ENCODE peak calls at places on chromosomes 6 and 20, in nine cellular contexts. Q is WERI-Rb-1, D is aorta, V is NCI-H524 treated with DMSO at 0.1 percent for 48 hours, G is NCI-H510A treated with DMSO at 0.1 percent for 48 hours, S is endothelial cell, A is PC-9, C is WTC11, W is AG10803. I is an unnamed sample.

GRCh38 chr20:50064640-50065615 is 48.0 kb downstream of the UBE2V1 start:
- DNase-seq in C (no peak), A (no peak), D (no peak), G (no peak), V (no peak), Q (no peak), S (no peak), W (no peak), I (no peak)

GRCh38 chr6:142569676-142570075 is 267.9 kb downstream of the ADGRG6 start:
- DNase-seq in D (no peak), Q (no peak), A (peak), C (no peak), W (peak), G (no peak), S (no peak), V (no peak), I (no peak)

GRCh38 chr20:47256665-47257236 is 99.7 kb downstream of the ZMYND8 start:
- DNase-seq in V (no peak), G (no peak), Q (no peak), A (no peak), W (no peak), D (no peak), C (no peak), S (no peak), I (no peak)

GRCh38 chr6:90098637-90099036 is 198.0 kb downstream of the BACH2 start:
- DNase-seq in W (peak), C (no peak), S (no peak), A (no peak), V (no peak), Q (no peak), G (no peak), D (no peak), I (no peak)

GRCh38 chr6:163782436-163783003 is 368.0 kb downstream of the QKI start:
- DNase-seq in D (no peak), W (no peak), G (no peak), A (no peak), Q (no peak), S (no peak), C (peak), V (no peak), I (peak)

GRCh38 chr6:168671028-168671862 is 230.3 kb downstream of the SMOC2 start:
- DNase-seq in C (no peak), D (no peak), A (no peak), W (no peak), G (no peak), Q (no peak), V (no peak), S (no peak), I (no peak)

GRCh38 chr6:161354241-161354840 is 80.5 kb upstream of the AGPAT4 start:
- DNase-seq in A (no peak), G (no peak), C (no peak), D (no peak), W (no peak), V (no peak), Q (no peak), S (no peak), I (no peak)

GRCh38 chr6:131764350-131764749 is 43.5 kb upstream of the ENPP1 start:
- DNase-seq in G (no peak), Q (no peak), A (no peak), C (no peak), D (no peak), W (peak), S (no peak), V (no peak), I (no peak)

GRCh38 chr6:25263602-25264001 is 15.6 kb upstream of the CARMIL1 start:
- DNase-seq in Q (no peak), C (no peak), G (no peak), W (peak), V (no peak), S (no peak), A (no peak), D (no peak), I (no peak)

GRCh38 chr6:68343901-68344300 is 291.2 kb upstream of the ADGRB3 start:
- DNase-seq in S (peak), D (no peak), G (peak), V (peak), W (no peak), A (no peak), C (peak), Q (peak), I (no peak)

GRCh38 chr6:161673026-161673425 is 399.2 kb upstream of the AGPAT4 start:
- DNase-seq in D (no peak), W (no peak), S (no peak), A (no peak), C (no peak), G (no peak), V (no peak), Q (no peak), I (no peak)

GRCh38 chr6:159306134-159306537 is 136.9 kb downstream of the FNDC1 start:
- DNase-seq in V (no peak), A (no peak), D (no peak), Q (no peak), S (no peak), C (no peak), G (no peak), W (peak), I (no peak)

GRCh38 chr6:74785236-74785635 is 420.6 kb downstream of the COL12A1 start:
- DNase-seq in Q (no peak), G (no peak), S (no peak), C (no peak), D (no peak), A (no peak), V (no peak), W (peak), I (no peak)

GRCh38 chr20:33079267-33079666 is at the start of gene BPIFB4:
- DNase-seq in W (peak), C (no peak), Q (no peak), D (no peak), V (no peak), G (no peak), A (no peak), S (no peak), I (no peak)